ENCODE peak calls at places on chromosomes 11 and 22, in eight cellular contexts. One of them, this sample, is unnamed.

GRCh38 chr11:18721576-18722292 is 4.3 kb downstream of the IGSF22 start:
- DNase-seq in right lobe of liver: no peak
- DNase-seq in spleen: peak
- DNase-seq in GM23248: peak
- DNase-seq in HT-29: peak
- DNase-seq in nucleus accumbens: no peak
- DNase-seq in transverse colon: peak
- DNase-seq in astrocyte of the spinal cord: peak
- DNase-seq in this sample: peak

GRCh38 chr22:37704645-37705044 is 7.8 kb downstream of the TRIOBP start:
- DNase-seq in spleen: no peak
- DNase-seq in astrocyte of the spinal cord: no peak
- DNase-seq in right lobe of liver: no peak
- DNase-seq in GM23248: no peak
- DNase-seq in HT-29: no peak
- DNase-seq in nucleus accumbens: no peak
- DNase-seq in transverse colon: no peak
- DNase-seq in this sample: no peak

GRCh38 chr11:61045271-61045670 is 57.0 kb upstream of the CD5 start:
- DNase-seq in HT-29: no peak
- DNase-seq in spleen: no peak
- DNase-seq in astrocyte of the spinal cord: no peak
- DNase-seq in nucleus accumbens: no peak
- DNase-seq in right lobe of liver: no peak
- DNase-seq in GM23248: no peak
- DNase-seq in transverse colon: no peak
- DNase-seq in this sample: no peak

GRCh38 chr22:43867839-43868652 is 5.7 kb upstream of the SULT4A1 start:
- DNase-seq in astrocyte of the spinal cord: peak
- DNase-seq in nucleus accumbens: peak
- DNase-seq in spleen: peak
- DNase-seq in transverse colon: peak
- DNase-seq in right lobe of liver: peak
- DNase-seq in HT-29: peak
- DNase-seq in GM23248: peak
- DNase-seq in this sample: peak

GRCh38 chr22:30609260-30610185 is 2.5 kb downstream of the TCN2 start:
- DNase-seq in HT-29: peak
- DNase-seq in astrocyte of the spinal cord: peak
- DNase-seq in nucleus accumbens: no peak
- DNase-seq in right lobe of liver: no peak
- DNase-seq in spleen: no peak
- DNase-seq in GM23248: peak
- DNase-seq in transverse colon: peak
- DNase-seq in this sample: peak

GRCh38 chr11:69647761-69648497 is 7.0 kb downstream of the CCND1 start:
- DNase-seq in astrocyte of the spinal cord: no peak
- DNase-seq in GM23248: peak
- DNase-seq in HT-29: no peak
- DNase-seq in right lobe of liver: peak
- DNase-seq in nucleus accumbens: no peak
- DNase-seq in transverse colon: no peak
- DNase-seq in spleen: peak
- DNase-seq in this sample: peak

GRCh38 chr11:2591805-2592204 is 108.0 kb downstream of the KCNQ1OT1 start:
- DNase-seq in HT-29: no peak
- DNase-seq in right lobe of liver: no peak
- DNase-seq in astrocyte of the spinal cord: no peak
- DNase-seq in nucleus accumbens: no peak
- DNase-seq in transverse colon: no peak
- DNase-seq in GM23248: no peak
- DNase-seq in spleen: no peak
- DNase-seq in this sample: peak

GRCh38 chr22:43440103-43440387 is 28.2 kb downstream of the MPPED1 start:
- DNase-seq in right lobe of liver: no peak
- DNase-seq in HT-29: no peak
- DNase-seq in nucleus accumbens: no peak
- DNase-seq in transverse colon: no peak
- DNase-seq in GM23248: no peak
- DNase-seq in spleen: no peak
- DNase-seq in astrocyte of the spinal cord: no peak
- DNase-seq in this sample: peak

GRCh38 chr22:39284983-39285382 is 34.4 kb downstream of the RPL3 start:
- DNase-seq in right lobe of liver: no peak
- DNase-seq in transverse colon: no peak
- DNase-seq in GM23248: no peak
- DNase-seq in spleen: no peak
- DNase-seq in HT-29: no peak
- DNase-seq in nucleus accumbens: no peak
- DNase-seq in astrocyte of the spinal cord: no peak
- DNase-seq in this sample: no peak

GRCh38 chr22:23204541-23205157 is 24.3 kb downstream of the BCR start:
- DNase-seq in GM23248: peak
- DNase-seq in right lobe of liver: peak
- DNase-seq in nucleus accumbens: no peak
- DNase-seq in astrocyte of the spinal cord: no peak
- DNase-seq in HT-29: peak
- DNase-seq in spleen: peak
- DNase-seq in transverse colon: no peak
- DNase-seq in this sample: no peak

This sample was measured in osteoblast.